ENCODE peak calls at places on chromosomes 3 and 15, in five cellular contexts. E is HL-60, P is A549, H is GM23338, B is Panc1. X is an unnamed sample.

GRCh38 chr15:60423540-60423939 is 25.8 kb upstream of the ANXA2 start:
- DNase-seq in B (no peak), E (no peak), H (peak), P (peak), X (no peak)

GRCh38 chr3:44678480-44679116 is 30.1 kb downstream of the ZNF35 start:
- DNase-seq in B (no peak), P (no peak), E (no peak), H (no peak), X (no peak)

GRCh38 chr3:197367081-197367780 is 68.8 kb upstream of the DLG1 start:
- DNase-seq in H (peak), E (no peak), P (peak), B (no peak), X (peak)

GRCh38 chr3:134651347-134652041 is 672 bp upstream of the KY start:
- DNase-seq in P (no peak), E (no peak), H (no peak), B (no peak), X (no peak)

GRCh38 chr3:32843504-32844321 is 25.9 kb downstream of the TRIM71 start:
- DNase-seq in E (no peak), H (peak), B (no peak), P (no peak), X (no peak)

GRCh38 chr3:162134571-162134970 is 638.0 kb downstream of the OTOL1 start:
- DNase-seq in H (no peak), P (no peak), E (peak), B (no peak), X (no peak)

GRCh38 chr3:109351231-109351630 is 13.9 kb upstream of the DPPA4 start:
- DNase-seq in B (no peak), E (no peak), P (no peak), H (no peak), X (no peak)

GRCh38 chr3:151690645-151691044 is 43.1 kb upstream of the AADACL2 start:
- DNase-seq in H (no peak), E (no peak), P (no peak), B (no peak), X (no peak)

GRCh38 chr3:99648091-99648490 is 9.7 kb downstream of the COL8A1 start:
- DNase-seq in P (no peak), B (no peak), H (no peak), E (no peak), X (no peak)

GRCh38 chr3:78154521-78155186 is 1114.8 kb downstream of the ROBO2 start:
- DNase-seq in B (no peak), E (no peak), H (no peak), P (no peak), X (no peak)

GRCh38 chr3:142281474-142281873 is 56.1 kb upstream of the GK5 start:
- DNase-seq in B (no peak), P (no peak), E (peak), H (no peak), X (no peak)

GRCh38 chr15:89828324-89829145 is 13.9 kb upstream of the ANPEP start:
- DNase-seq in E (no peak), B (no peak), P (no peak), H (peak), X (no peak)

GRCh38 chr3:17233398-17233800 is 348.6 kb downstream of the PLCL2 start:
- DNase-seq in E (peak), H (peak), B (peak), P (peak), X (peak)

GRCh38 chr3:112799946-112800345 is 46.7 kb downstream of the CD200R1L start:
- DNase-seq in H (no peak), E (no peak), P (no peak), B (no peak), X (no peak)

GRCh38 chr3:99901200-99901926 is 83.7 kb downstream of the CMSS1 start:
- DNase-seq in P (no peak), E (no peak), B (peak), H (no peak), X (no peak)

GRCh38 chr15:57565326-57565725 is 26.4 kb upstream of the MYZAP start:
- DNase-seq in H (peak), E (peak), P (no peak), B (no peak), X (no peak)

GRCh38 chr15:82715003-82715402 is 5.3 kb upstream of the AP3B2 start:
- DNase-seq in H (no peak), B (no peak), E (no peak), P (no peak), X (no peak)

GRCh38 chr3:155093261-155093660 is 13.1 kb downstream of the MME start:
- DNase-seq in H (no peak), P (no peak), E (no peak), B (no peak), X (no peak)

GRCh38 chr3:39349080-39349479 is 19.6 kb downstream of the CCR8 start:
- DNase-seq in P (no peak), E (no peak), B (no peak), H (no peak), X (no peak)

GRCh38 chr3:71398157-71398836 is 185.2 kb downstream of the FOXP1 start:
- DNase-seq in B (no peak), E (no peak), H (no peak), P (no peak), X (peak)

GRCh38 chr15:22974745-22975144 is 5.4 kb downstream of the CYFIP1 start:
- DNase-seq in P (no peak), H (no peak), E (peak), B (no peak), X (no peak)

GRCh38 chr3:128351476-128352085 is 115.1 kb downstream of the DNAJB8 start:
- DNase-seq in E (no peak), B (no peak), P (no peak), H (no peak), X (no peak)

GRCh38 chr3:129377615-129378014 is 50.8 kb downstream of the EFCAB12 start:
- DNase-seq in P (no peak), B (no peak), E (no peak), H (no peak), X (no peak)

GRCh38 chr3:110518031-110518430 is 553.6 kb upstream of the NECTIN3 start:
- DNase-seq in B (no peak), E (no peak), P (no peak), H (no peak), X (no peak)

GRCh38 chr3:16173696-16174355 is 654 bp upstream of the GALNT15 start:
- DNase-seq in P (no peak), H (no peak), B (no peak), E (no peak), X (no peak)

GRCh38 chr3:143363276-143363675 is 243.7 kb downstream of the CHST2 start:
- DNase-seq in H (no peak), B (no peak), P (no peak), E (no peak), X (no peak)

DNA sequence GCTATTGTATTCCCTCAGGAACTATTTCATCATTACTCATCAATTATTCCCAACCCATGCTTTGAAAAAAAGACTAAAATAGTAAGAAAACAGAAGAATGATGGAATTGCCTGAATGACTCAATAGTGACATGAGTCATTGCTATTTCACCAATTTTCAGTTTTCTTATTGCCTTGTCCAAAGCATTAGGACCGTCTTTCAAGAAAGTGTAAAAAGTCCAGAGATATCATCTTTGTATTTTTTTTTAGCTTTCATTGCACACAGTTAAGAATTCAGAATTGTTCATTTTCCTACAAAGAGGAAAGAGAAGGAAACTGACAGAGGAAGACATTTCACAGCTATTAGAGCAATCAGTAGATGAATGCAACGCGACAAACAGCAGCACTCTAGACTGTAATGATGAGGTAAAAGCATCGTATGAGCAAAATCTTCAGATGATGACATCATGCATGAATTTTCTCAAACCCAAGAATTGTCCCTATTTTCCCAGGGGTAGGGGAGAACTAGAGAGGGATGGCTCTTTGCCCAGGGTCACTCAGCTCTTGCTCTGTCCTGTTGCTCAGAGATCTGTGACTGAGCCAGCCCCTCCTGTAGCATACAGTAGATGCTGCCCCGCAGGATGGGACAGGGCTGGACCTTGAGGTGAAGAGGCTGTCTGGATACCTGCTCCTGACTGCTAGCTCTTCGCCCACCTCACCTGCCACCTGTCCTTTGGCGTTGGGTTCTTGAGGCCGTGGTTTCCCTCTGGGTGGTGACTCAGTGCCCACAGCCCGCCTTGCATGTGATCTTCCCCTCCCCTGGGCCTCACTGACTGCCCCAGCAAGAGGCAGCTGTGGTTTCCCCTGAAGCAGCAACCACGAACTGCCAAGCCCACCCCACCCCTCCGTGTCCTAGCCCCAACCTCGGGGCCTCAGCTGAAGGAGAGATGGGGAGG is 84.8 kb downstream of the PPCDC start:
- DNase-seq in B (no peak), E (peak), P (peak), H (no peak), X (no peak)
- TF ChIP-seq REST in B (no peak), E (no peak), P (no peak), H (no peak), X (no peak)

GRCh38 chr15:68315035-68315434 is 37.5 kb downstream of the FEM1B start:
- DNase-seq in P (no peak), E (no peak), B (no peak), H (no peak), X (peak)

GRCh38 chr15:68314563-68314962 is 37.0 kb downstream of the FEM1B start:
- DNase-seq in P (no peak), B (no peak), H (no peak), E (no peak), X (peak)

GRCh38 chr15:68313501-68314390 is 36.2 kb downstream of the FEM1B start:
- DNase-seq in E (no peak), B (no peak), P (no peak), H (no peak), X (peak)

GRCh38 chr15:68316061-68316804 is 38.7 kb downstream of the FEM1B start:
- DNase-seq in H (peak), E (no peak), P (no peak), B (no peak), X (no peak)

GRCh38 chr15:68315495-68316007 is 38.0 kb downstream of the FEM1B start:
- DNase-seq in P (no peak), B (no peak), E (no peak), H (peak), X (no peak)
- TF ChIP-seq REST in P (no peak), B (no peak), E (no peak), H (no peak), X (no peak)

DNA sequence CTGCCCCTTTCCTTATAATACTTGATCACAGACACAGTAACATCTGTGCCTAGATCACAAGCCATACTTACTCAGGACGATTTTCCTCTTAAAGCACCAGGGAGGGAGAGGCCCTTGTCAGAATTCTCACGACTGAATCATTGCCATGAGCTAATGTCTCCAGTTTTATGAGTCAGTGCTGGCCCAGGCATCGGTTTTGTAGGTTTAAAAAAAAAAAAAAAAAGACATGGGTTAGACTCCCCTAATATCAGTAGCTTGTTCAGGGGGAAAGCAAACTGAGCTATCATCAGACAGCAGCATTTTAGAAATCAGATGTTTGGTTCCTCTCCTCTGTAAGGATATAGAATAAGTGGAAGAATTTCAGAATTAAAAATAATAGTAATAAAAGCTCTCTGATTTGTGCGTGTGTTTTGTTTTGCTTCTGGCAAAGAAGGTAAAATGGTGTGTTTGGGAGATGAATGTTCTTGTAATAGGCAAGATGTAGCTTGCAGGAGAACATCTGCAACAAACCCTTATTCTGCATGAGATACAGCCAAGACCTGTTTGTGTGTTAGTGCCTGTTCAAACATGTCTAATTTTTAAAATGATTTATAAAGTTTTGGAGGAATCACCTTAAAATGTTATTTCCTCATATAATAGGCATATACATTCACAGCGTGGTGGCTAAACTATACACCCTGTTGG is 193.6 kb downstream of the TP63 start:
- DNase-seq in B (peak), P (peak), H (no peak), E (no peak), X (no peak)
- TF ChIP-seq REST in B (no peak), P (no peak), H (no peak), E (no peak), X (no peak)

DNA sequence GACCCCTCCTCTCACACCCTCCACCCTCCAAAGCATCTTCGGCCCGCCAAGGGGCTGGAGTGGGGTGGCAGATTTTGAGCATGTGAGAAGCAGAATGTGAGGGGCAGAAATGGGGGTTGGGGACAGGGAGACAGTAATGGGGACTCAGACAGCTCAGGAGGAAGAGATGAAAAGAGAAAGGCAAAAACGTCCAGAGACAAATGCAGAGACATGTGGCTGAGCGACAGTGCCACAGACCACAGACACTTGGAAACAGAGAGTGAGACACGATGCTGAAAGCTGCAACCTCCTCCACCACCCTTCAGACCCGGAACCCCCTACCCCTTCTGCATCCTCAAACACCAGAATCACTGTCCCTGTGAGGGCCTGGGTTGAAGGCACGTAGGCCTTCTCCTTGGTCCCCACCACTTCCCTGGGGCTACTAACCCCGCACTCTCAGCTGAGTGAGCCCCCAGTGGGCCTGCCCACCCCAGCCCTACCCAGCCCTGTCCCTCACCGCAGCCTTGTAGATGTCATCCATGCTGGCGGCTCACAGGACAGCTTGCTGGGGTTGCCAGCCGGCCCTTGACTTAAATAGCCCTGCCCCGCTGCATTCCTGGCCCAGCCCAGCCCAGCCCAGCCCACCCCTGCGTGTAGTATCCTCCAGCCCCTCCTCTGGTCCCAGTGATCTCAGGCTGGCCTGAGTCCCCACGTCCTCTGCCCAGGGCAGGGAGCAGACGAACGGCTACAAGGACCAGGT is at the start of gene TNNC1:
- DNase-seq in P (no peak), H (peak), B (no peak), E (no peak), X (no peak)
- TF ChIP-seq REST in P (no peak), H (no peak), B (no peak), E (no peak), X (no peak)

GRCh38 chr3:21697707-21698106 is 53.3 kb downstream of the ZNF385D start:
- DNase-seq in E (no peak), P (no peak), H (no peak), B (no peak), X (no peak)
- TF ChIP-seq REST in E (no peak), P (no peak), H (no peak), B (no peak), X (no peak)

GRCh38 chr15:84638103-84638502 is 16.0 kb downstream of the WDR73 start:
- DNase-seq in E (peak), H (peak), P (no peak), B (no peak), X (no peak)
- TF ChIP-seq REST in E (no peak), H (no peak), P (no peak), B (no peak), X (no peak)

X was measured in SK-N-SH.